ENCODE peak calls at places on chromosomes 4 and X, in ten cellular contexts. T is heart left ventricle; F is EL; W is WERI-Rb-1; K is astrocyte of the cerebellum; M is non-pigmented ciliary epithelial cell; J is T-helper 17 cell; I is AG09319; U is activated gamma-delta T cell; Q is activated T-cell treated with anti-CD3 and anti-CD28 coated beads, Interleukin-2, amount 50 U/mL, for 72 hours. V is an unnamed sample.
A peak's percentile ranks its signal among the peaks of the same experiment; 100 is the strongest.

GRCh38 chr4:131609039-131609438 is 1540.1 kb upstream of the PCDH10 start:
- DNase-seq in T (no peak), F (no peak), W (no peak), K (no peak), M (no peak), J (no peak), I (no peak), U (no peak), Q (no peak), V (no peak)

GRCh38 chr4:152264106-152264505 is 271.8 kb downstream of the FBXW7 start:
- DNase-seq in T (no peak), F (no peak), W (no peak), K (no peak), M (no peak), J (no peak), I (no peak), U (no peak), Q (no peak), V (no peak)

GRCh38 chr4:75672461-75673026 is 667 bp downstream of the G3BP2 start:
- DNase-seq in T (peak; percentile 73), F (peak; percentile 55), W (peak; percentile 61), K (no peak), M (no peak), J (peak; percentile 63), I (no peak), U (peak; percentile 46), Q (peak; percentile 88), V (peak; percentile 57)

GRCh38 chr4:102541708-102542107 is 40.5 kb downstream of the NFKB1 start:
- DNase-seq in T (no peak), F (no peak), W (peak; percentile 49), K (no peak), M (no peak), J (no peak), I (no peak), U (no peak), Q (no peak), V (no peak)

GRCh38 chr4:184383497-184384055 is 90.8 kb downstream of the IRF2 start:
- DNase-seq in T (no peak), F (peak; percentile 96), W (no peak), K (peak; percentile 88), M (peak; percentile 95), J (no peak), I (peak; percentile 69), U (no peak), Q (no peak), V (peak; percentile 89)

GRCh38 chr4:7151668-7152227 is 40.6 kb upstream of the SORCS2 start:
- DNase-seq in T (no peak), F (no peak), W (no peak), K (no peak), M (no peak), J (no peak), I (no peak), U (no peak), Q (no peak), V (no peak)

GRCh38 chrX:114615765-114616164 is 31.9 kb downstream of the HTR2C start:
- DNase-seq in T (no peak), F (no peak), W (no peak), K (no peak), M (no peak), J (no peak), I (peak; percentile 0), U (no peak), Q (no peak), V (no peak)

GRCh38 chr4:79788884-79789283 is 284.1 kb downstream of the ANTXR2 start:
- DNase-seq in T (no peak), F (no peak), W (no peak), K (no peak), M (no peak), J (no peak), I (no peak), U (no peak), Q (no peak), V (no peak)

GRCh38 chr4:89248879-89249281 is 58.7 kb downstream of the GPRIN3 start:
- DNase-seq in T (no peak), F (no peak), W (no peak), K (peak; percentile 4), M (no peak), J (no peak), I (no peak), U (no peak), Q (no peak), V (peak; percentile 29)

GRCh38 chr4:84792366-84793301 is 173.9 kb downstream of the WDFY3 start:
- DNase-seq in T (no peak), F (peak; percentile 22), W (no peak), K (no peak), M (no peak), J (no peak), I (peak; percentile 35), U (no peak), Q (no peak), V (no peak)

GRCh38 chr4:3304831-3305609 is 12.2 kb downstream of the RGS12 start:
- DNase-seq in T (peak; percentile 55), F (peak; percentile 26), W (no peak), K (no peak), M (no peak), J (no peak), I (no peak), U (no peak), Q (no peak), V (peak; percentile 32)

GRCh38 chrX:39161856-39162255 is 360.6 kb downstream of the MID1IP1 start:
- DNase-seq in T (no peak), F (no peak), W (no peak), K (no peak), M (no peak), J (no peak), I (no peak), U (no peak), Q (no peak), V (no peak)

GRCh38 chrX:18026171-18026570 is 165.1 kb upstream of the RAI2 start:
- DNase-seq in T (no peak), F (no peak), W (no peak), K (no peak), M (no peak), J (no peak), I (no peak), U (no peak), Q (no peak), V (peak; percentile 18)

GRCh38 chr4:113179091-113179490 is 129.6 kb downstream of the ANK2 start:
- DNase-seq in T (no peak), F (no peak), W (no peak), K (no peak), M (no peak), J (no peak), I (no peak), U (no peak), Q (no peak), V (no peak)

GRCh38 chr4:7905461-7905915 is 34.2 kb downstream of the AFAP1 start:
- DNase-seq in T (no peak), F (peak; percentile 63), W (no peak), K (no peak), M (no peak), J (no peak), I (peak; percentile 51), U (no peak), Q (no peak), V (peak; percentile 52)

GRCh38 chr4:137599766-137600165 is 67.5 kb upstream of the PCDH18 start:
- DNase-seq in T (no peak), F (no peak), W (no peak), K (no peak), M (no peak), J (no peak), I (no peak), U (no peak), Q (no peak), V (no peak)

GRCh38 chr4:3306465-3306864 is 13.6 kb downstream of the RGS12 start:
- DNase-seq in T (no peak), F (no peak), W (no peak), K (no peak), M (no peak), J (no peak), I (no peak), U (no peak), Q (no peak), V (no peak)

GRCh38 chr4:150078041-150078995 is at the start of gene DCLK2:
- DNase-seq in T (peak; percentile 90), F (peak; percentile 87), W (peak; percentile 83), K (peak; percentile 69), M (no peak), J (no peak), I (peak; percentile 81), U (peak; percentile 9), Q (peak; percentile 20), V (peak; percentile 79)

GRCh38 chrX:2501246-2502102 is 698 bp upstream of the DHRSX start:
- DNase-seq in T (no peak), F (no peak), W (no peak), K (no peak), M (no peak), J (no peak), I (no peak), U (no peak), Q (no peak), V (no peak)

GRCh38 chr4:130825283-130825682 is 1729.3 kb downstream of the C4orf33 start:
- DNase-seq in T (no peak), F (peak; percentile 20), W (no peak), K (peak; percentile 16), M (no peak), J (no peak), I (no peak), U (no peak), Q (no peak), V (no peak)

GRCh38 chr4:141158219-141158618 is 24.9 kb upstream of the RNF150 start:
- DNase-seq in T (no peak), F (peak; percentile 52), W (no peak), K (peak; percentile 41), M (no peak), J (no peak), I (no peak), U (no peak), Q (no peak), V (peak; percentile 49)

GRCh38 chr4:1368421-1369090 is 21.5 kb downstream of the UVSSA start:
- DNase-seq in T (no peak), F (no peak), W (no peak), K (no peak), M (no peak), J (peak; percentile 7), I (no peak), U (no peak), Q (no peak), V (no peak)

GRCh38 chr4:150217192-150217591 is 138.9 kb downstream of the DCLK2 start:
- DNase-seq in T (no peak), F (peak; percentile 54), W (peak; percentile 20), K (peak; percentile 81), M (peak; percentile 67), J (no peak), I (peak; percentile 72), U (no peak), Q (no peak), V (peak; percentile 80)

GRCh38 chr4:93770201-93770600 is 58.4 kb upstream of the ATOH1 start:
- DNase-seq in T (no peak), F (no peak), W (no peak), K (no peak), M (no peak), J (no peak), I (no peak), U (no peak), Q (no peak), V (peak; percentile 10)

GRCh38 chr4:106816501-106816900 is 219.6 kb downstream of the DKK2 start:
- DNase-seq in T (no peak), F (peak; percentile 68), W (no peak), K (peak; percentile 11), M (peak; percentile 66), J (no peak), I (no peak), U (no peak), Q (no peak), V (peak; percentile 8)

GRCh38 chr4:1683371-1683902 is 676 bp downstream of the FAM53A start:
- DNase-seq in T (no peak), F (peak; percentile 83), W (no peak), K (peak; percentile 60), M (peak; percentile 71), J (no peak), I (peak; percentile 38), U (no peak), Q (no peak), V (peak; percentile 63)

GRCh38 chrX:48683411-48683982 is at the start of gene WAS:
- DNase-seq in T (no peak), F (no peak), W (no peak), K (no peak), M (no peak), J (peak; percentile 24), I (no peak), U (no peak), Q (peak; percentile 59), V (no peak)

GRCh38 chrX:38754102-38754790 is 47.0 kb upstream of the MID1IP1 start:
- DNase-seq in T (no peak), F (peak; percentile 34), W (peak; percentile 29), K (peak; percentile 38), M (no peak), J (no peak), I (peak; percentile 16), U (no peak), Q (peak; percentile 7), V (peak; percentile 42)

V was measured in M059J.